ENCODE peak calls at places on chromosome 16, in six cellular contexts. A is AG10803, O is tibial artery, P is HFF-Myc, D is BE2C, X is hepatocyte. J is an unnamed sample.

GRCh38 chr16:85391769-85392583 is 221.1 kb upstream of the GSE1 start:
- DNase-seq in X (no peak), P (no peak), D (peak; percentile 7), O (no peak), A (no peak), J (no peak)

GRCh38 chr16:17445421-17445820 is 25.3 kb downstream of the XYLT1 start:
- DNase-seq in X (no peak), A (no peak), O (no peak), P (no peak), D (no peak), J (no peak)

GRCh38 chr16:85086347-85087291 is 25.7 kb downstream of the CIBAR2 start:
- DNase-seq in O (peak; percentile 70), X (peak; percentile 67), P (no peak), D (peak; percentile 82), A (peak; percentile 62), J (peak; percentile 75)

GRCh38 chr16:51025588-51026290 is 125.3 kb downstream of the SALL1 start:
- DNase-seq in P (no peak), D (no peak), X (no peak), A (no peak), O (no peak), J (no peak)

GRCh38 chr16:81531415-81531814 is 86.8 kb downstream of the CMIP start:
- DNase-seq in O (no peak), X (no peak), P (no peak), A (no peak), D (no peak), J (no peak)

GRCh38 chr16:35908942-35909341 is 2449.5 kb downstream of the TP53TG3F start:
- DNase-seq in A (no peak), D (no peak), O (no peak), P (no peak), X (no peak), J (no peak)

GRCh38 chr16:67170168-67170947 is at the start of gene NOL3:
- DNase-seq in D (peak; percentile 94), X (peak; percentile 88), A (peak; percentile 81), O (peak; percentile 89), P (no peak), J (peak; percentile 92)

GRCh38 chr16:80671281-80671849 is 130.6 kb downstream of the DYNLRB2 start:
- DNase-seq in X (no peak), O (no peak), A (no peak), P (no peak), D (no peak), J (no peak)

GRCh38 chr16:56457927-56458470 is 6.6 kb downstream of the OGFOD1 start:
- DNase-seq in P (no peak), D (no peak), A (no peak), X (no peak), O (no peak), J (no peak)

GRCh38 chr16:85052536-85052935 is 24.9 kb downstream of the KIAA0513 start:
- DNase-seq in X (no peak), O (no peak), P (no peak), D (no peak), A (no peak), J (peak; percentile 59)

GRCh38 chr16:24203675-24204074 is 52.5 kb upstream of the CACNG3 start:
- DNase-seq in A (no peak), O (no peak), D (no peak), P (no peak), X (no peak), J (no peak)

GRCh38 chr16:57723170-57723569 is 12.4 kb upstream of the KATNB1 start:
- DNase-seq in O (no peak), D (no peak), X (no peak), A (no peak), P (no peak), J (peak; percentile 13)

GRCh38 chr16:25108054-25108453 is 3.5 kb upstream of the LCMT1 start:
- DNase-seq in X (no peak), O (no peak), A (no peak), P (no peak), D (peak; percentile 35), J (no peak)

GRCh38 chr16:68823401-68823800 is 19.9 kb upstream of the TANGO6 start:
- DNase-seq in P (peak; percentile 65), X (peak; percentile 44), A (peak; percentile 96), O (no peak), D (no peak), J (peak; percentile 88)

GRCh38 chr16:29883987-29884386 is 15.4 kb downstream of the SEZ6L2 start:
- DNase-seq in A (no peak), P (no peak), O (no peak), X (no peak), D (no peak), J (no peak)

DNA sequence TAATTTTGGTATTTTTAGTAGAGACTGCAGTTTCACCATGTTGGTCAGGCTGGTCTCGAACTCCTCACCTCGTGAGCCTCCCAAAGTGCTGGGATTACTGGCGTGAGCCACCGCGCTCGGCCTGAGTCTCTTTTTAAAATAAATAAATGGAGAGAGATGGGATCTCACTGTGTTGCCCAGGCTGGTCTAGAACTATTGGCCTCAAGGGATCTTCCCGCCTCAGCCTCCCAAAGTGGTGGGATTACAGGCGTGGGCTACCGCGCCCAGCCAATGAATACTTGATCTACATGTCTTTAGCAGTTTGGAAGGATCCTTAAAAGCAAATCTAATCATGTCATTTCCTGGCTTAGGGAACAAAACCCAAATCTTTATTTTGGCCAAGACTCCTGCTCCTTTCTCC is 1.2 kb downstream of the DHODH start:
- DNase-seq in O (no peak), A (no peak), P (no peak), D (no peak), X (no peak), J (no peak)
- H3K4me3 ChIP-seq in O (no peak overlapping the region), A (no peak overlapping the region), P (peak overlapping the region; percentile 99), D (no peak overlapping the region), X (no peak overlapping the region), J (no peak overlapping the region)

GRCh38 chr16:28553776-28554633 is at the start of gene SGF29:
- DNase-seq in D (peak; percentile 88), X (peak; percentile 94), A (peak; percentile 89), O (peak; percentile 91), P (peak; percentile 83), J (peak; percentile 96)
- TF ChIP-seq CTCF in D (peak; percentile 11), X (peak; percentile 58), A (peak; percentile 27), O (peak; percentile 29), P (no peak), J (peak; percentile 8)

GRCh38 chr16:11296706-11297491 is 15.8 kb upstream of the PRM1 start:
- DNase-seq in A (no peak), P (no peak), X (peak; percentile 52), O (no peak), D (no peak), J (no peak)
- H3K4me3 ChIP-seq in A (no peak overlapping the region), P (no peak overlapping the region), X (no peak overlapping the region), O (peak overlapping the region; percentile 35), D (peak overlapping the region; percentile 35), J (no peak overlapping the region)

GRCh38 chr16:48507886-48508285 is 102.1 kb downstream of the N4BP1 start:
- DNase-seq in X (no peak), D (no peak), P (no peak), O (no peak), A (no peak), J (no peak)

GRCh38 chr16:48505705-48506104 is 104.3 kb downstream of the N4BP1 start:
- DNase-seq in X (no peak), A (no peak), D (no peak), O (no peak), P (no peak), J (no peak)

GRCh38 chr16:48507346-48507745 is 102.6 kb downstream of the N4BP1 start:
- DNase-seq in X (no peak), D (no peak), A (peak; percentile 77), O (no peak), P (no peak), J (no peak)

GRCh38 chr16:48511716-48512115 is 98.3 kb downstream of the N4BP1 start:
- DNase-seq in D (no peak), X (no peak), P (no peak), O (no peak), A (no peak), J (no peak)

GRCh38 chr16:48511071-48511540 is 98.9 kb downstream of the N4BP1 start:
- DNase-seq in O (no peak), D (no peak), A (peak; percentile 87), X (peak; percentile 59), P (no peak), J (peak; percentile 79)
- TF ChIP-seq CTCF in O (no peak), D (no peak), A (peak; percentile 17), X (no peak), P (no peak), J (no peak)

DNA sequence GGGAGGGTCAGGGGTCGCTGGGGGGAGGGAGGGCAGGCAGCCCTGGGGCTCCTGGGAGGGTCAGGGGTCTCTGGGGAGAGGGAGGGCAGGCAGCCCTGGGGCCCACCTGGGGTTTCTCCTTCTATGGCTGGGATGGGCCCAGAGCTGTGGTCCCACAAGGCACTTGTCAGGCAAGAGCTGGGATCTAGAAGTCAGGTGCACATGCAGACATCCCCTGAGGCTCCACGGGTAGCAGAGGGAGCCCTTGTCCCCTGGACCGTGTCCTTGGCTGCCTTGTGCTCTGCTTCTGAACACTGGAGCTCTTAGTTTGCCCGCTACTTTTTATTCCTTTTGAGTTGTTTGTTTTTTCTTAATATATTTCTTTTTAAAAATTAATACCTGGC is 1.8 kb downstream of the TUBB3 start:
- DNase-seq in O (no peak), P (no peak), D (peak; percentile 70), A (no peak), X (no peak), J (no peak)
- H3K4me3 ChIP-seq in O (no peak overlapping the region), P (peak overlapping the region; percentile 77), D (peak overlapping the region; percentile 90), A (peak overlapping the region; percentile 73), X (no peak overlapping the region), J (peak overlapping the region; percentile 85)

GRCh38 chr16:47144559-47144877 is 773 bp upstream of the NETO2 start:
- DNase-seq in A (no peak), D (no peak), P (no peak), O (no peak), X (no peak), J (no peak)
- TF ChIP-seq CTCF in A (no peak), D (no peak), P (no peak), O (no peak), X (no peak), J (no peak)

GRCh38 chr16:19885456-19886060 is 910 bp upstream of the GPRC5B start:
- DNase-seq in P (no peak), A (no peak), O (no peak), D (no peak), X (no peak), J (no peak)
- H3K4me3 ChIP-seq in P (peak overlapping the region; percentile 47), A (peak overlapping the region; percentile 64), O (peak overlapping the region; percentile 59), D (no peak overlapping the region), X (no peak overlapping the region), J (peak overlapping the region; percentile 69)

DNA sequence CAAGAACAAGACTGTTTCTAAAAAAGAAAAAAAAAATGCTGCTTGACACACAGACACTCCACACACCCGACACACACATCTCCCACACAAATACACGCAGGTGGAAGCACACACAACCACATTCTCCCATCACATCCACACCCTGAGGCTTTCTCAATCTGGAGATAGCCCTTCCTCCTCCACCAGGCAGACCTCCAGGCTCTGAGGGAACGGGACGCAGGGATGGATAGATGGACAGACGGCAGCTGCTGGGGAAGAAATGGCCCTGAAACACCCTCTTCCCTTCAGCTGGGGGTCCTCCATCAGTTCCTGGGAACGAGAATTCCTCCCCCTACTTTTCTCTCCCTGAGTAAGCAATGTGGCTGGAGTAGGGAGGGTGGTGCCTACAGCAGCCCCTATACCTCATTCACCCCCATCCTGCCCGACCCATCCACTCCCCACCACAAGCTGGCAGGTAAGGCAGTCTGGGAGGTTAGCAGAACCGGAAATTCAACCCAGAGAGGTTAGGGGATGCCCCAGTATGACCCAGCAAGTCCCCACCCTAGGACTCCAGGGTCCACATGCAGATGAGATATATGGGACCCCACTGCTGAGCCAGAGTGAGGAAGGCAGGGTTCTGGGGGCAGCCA is 4.1 kb upstream of the LITAFD start:
- DNase-seq in P (no peak), A (no peak), O (no peak), D (no peak), X (no peak), J (no peak)
- TF ChIP-seq CTCF in P (no peak), A (no peak), O (no peak), D (no peak), X (no peak), J (no peak)

GRCh38 chr16:48558269-48558915 is 51.6 kb downstream of the N4BP1 start:
- DNase-seq in D (no peak), O (no peak), X (no peak), A (peak; percentile 79), P (no peak), J (peak; percentile 79)
- H3K4me3 ChIP-seq in D (no peak overlapping the region), O (no peak overlapping the region), X (no peak overlapping the region), A (no peak overlapping the region), P (no peak overlapping the region), J (no peak overlapping the region)